ENCODE peak calls at places on chromosomes 13 and 19, in five cellular contexts. G, B, F, V and M are unnamed samples.

GRCh38 chr19:14073232-14073924 is 792 bp downstream of the MISP3 start:
- DNase-seq in G (peak), B (peak), F (no peak), V (peak), M (peak)

GRCh38 chr13:39455534-39456175 is 147.3 kb downstream of the LHFPL6 start:
- DNase-seq in G (no peak), B (no peak), F (no peak), V (no peak), M (no peak)

GRCh38 chr13:111519041-111519440 is 198.6 kb downstream of the TEX29 start:
- DNase-seq in G (no peak), B (no peak), F (no peak), V (no peak), M (no peak)

GRCh38 chr19:15091918-15092753 is 10.1 kb downstream of the OR1I1 start:
- DNase-seq in G (peak), B (peak), F (no peak), V (peak), M (no peak)

GRCh38 chr13:110017379-110017778 is 231.0 kb upstream of the IRS2 start:
- DNase-seq in G (no peak), B (peak), F (peak), V (no peak), M (no peak)

GRCh38 chr19:4058696-4059492 is 7.8 kb downstream of the ZBTB7A start:
- DNase-seq in G (peak), B (no peak), F (no peak), V (no peak), M (peak)

GRCh38 chr13:113971471-113972231 is 2.2 kb downstream of the C13orf46 start:
- DNase-seq in G (no peak), B (no peak), F (no peak), V (no peak), M (no peak)

GRCh38 chr13:44620057-44620456 is 43.9 kb upstream of the TSC22D1 start:
- DNase-seq in G (no peak), B (peak), F (peak), V (no peak), M (no peak)

GRCh38 chr13:84279166-84279565 is 396.9 kb upstream of the SLITRK1 start:
- DNase-seq in G (no peak), B (peak), F (no peak), V (no peak), M (no peak)

GRCh38 chr13:28657784-28658538 is 969 bp upstream of the POMP start:
- DNase-seq in G (no peak), B (peak), F (no peak), V (no peak), M (no peak)

GRCh38 chr13:42420304-42420703 is 148.4 kb downstream of the AKAP11 start:
- DNase-seq in G (no peak), B (no peak), F (no peak), V (no peak), M (no peak)

GRCh38 chr19:45152504-45153338 is 8.1 kb downstream of the NKPD1 start:
- DNase-seq in G (no peak), B (peak), F (no peak), V (peak), M (no peak)

GRCh38 chr19:42693760-42694350 is 46.4 kb downstream of the PSG3 start:
- DNase-seq in G (no peak), B (peak), F (peak), V (no peak), M (peak)

GRCh38 chr19:9848761-9849160 is 13.6 kb downstream of the PIN1 start:
- DNase-seq in G (peak), B (no peak), F (no peak), V (peak), M (peak)

GRCh38 chr19:7792286-7792685 is 29.2 kb downstream of the CLEC4M start:
- DNase-seq in G (no peak), B (peak), F (no peak), V (no peak), M (no peak)

GRCh38 chr13:106153041-106153440 is 382.4 kb downstream of the EFNB2 start:
- DNase-seq in G (no peak), B (no peak), F (no peak), V (no peak), M (no peak)

GRCh38 chr13:109156181-109156935 is 526.9 kb downstream of the MYO16 start:
- DNase-seq in G (no peak), B (peak), F (peak), V (no peak), M (no peak)

GRCh38 chr13:44748439-44748838 is 172.3 kb upstream of the TSC22D1 start:
- DNase-seq in G (no peak), B (no peak), F (no peak), V (no peak), M (no peak)

GRCh38 chr19:32355309-32355708 is 9.9 kb downstream of the ZNF507 start:
- DNase-seq in G (no peak), B (no peak), F (no peak), V (no peak), M (no peak)

GRCh38 chr19:45117167-45117594 is 24.2 kb downstream of the PPP1R37 start:
- DNase-seq in G (peak), B (no peak), F (no peak), V (no peak), M (peak)

GRCh38 chr13:24194447-24194846 is 33.9 kb downstream of the SPATA13 start:
- DNase-seq in G (no peak), B (no peak), F (no peak), V (no peak), M (no peak)

GRCh38 chr13:33016414-33017409 is at the start of gene KL:
- DNase-seq in G (no peak), B (no peak), F (no peak), V (peak), M (peak)

GRCh38 chr13:110055089-110055488 is 251.9 kb downstream of the COL4A1 start:
- DNase-seq in G (no peak), B (no peak), F (no peak), V (no peak), M (no peak)

GRCh38 chr19:35577918-35578317 is 8.1 kb upstream of the PMIS2 start:
- DNase-seq in G (no peak), B (no peak), F (no peak), V (no peak), M (no peak)

GRCh38 chr13:46728777-46729176 is 68.2 kb downstream of the ESD start:
- DNase-seq in G (no peak), B (no peak), F (no peak), V (no peak), M (no peak)

GRCh38 chr13:48400090-48400694 is 12.7 kb downstream of the LPAR6 start:
- DNase-seq in G (no peak), B (peak), F (no peak), V (no peak), M (no peak)

GRCh38 chr19:51441410-51442390 is 16.6 kb downstream of the SIGLEC8 start:
- DNase-seq in G (no peak), B (no peak), F (no peak), V (no peak), M (no peak)

GRCh38 chr19:1837625-1838105 is 10.6 kb downstream of the REXO1 start:
- DNase-seq in G (no peak), B (peak), F (no peak), V (peak), M (peak)

GRCh38 chr19:38375098-38375493 is 725 bp downstream of the PSMD8 start:
- DNase-seq in G (no peak), B (no peak), F (no peak), V (no peak), M (no peak)

GRCh38 chr19:29831041-29831548 is 19.3 kb downstream of the CCNE1 start:
- DNase-seq in G (no peak), B (no peak), F (no peak), V (no peak), M (no peak)

GRCh38 chr13:27489456-27489855 is 39.1 kb upstream of the MTIF3 start:
- DNase-seq in G (peak), B (no peak), F (no peak), V (no peak), M (no peak)